ENCODE peak calls at places on chromosomes 13 and 19, in seven cellular contexts. Y is RWPE2, A is tibial artery, N is fibroblast of lung, W is neural progenitor cell, G is bronchial epithelial cell, E is psoas muscle. K is an unnamed sample.
A peak's percentile ranks its signal among the peaks of the same experiment; 100 is the strongest.

GRCh38 chr13:114112231-114112825 is 20.1 kb downstream of the RASA3 start:
- DNase-seq in A (peak; percentile 54), E (peak; percentile 46), G (no peak), Y (peak; percentile 35), N (peak; percentile 27), W (peak; percentile 80), K (no peak)

GRCh38 chr19:35447870-35448492 is at the start of gene FFAR2:
- DNase-seq in G (no peak), Y (no peak), W (no peak), N (no peak), A (no peak), E (no peak), K (no peak)

GRCh38 chr13:99380921-99381645 is 73.9 kb upstream of the GPR183 start:
- DNase-seq in Y (no peak), N (no peak), W (no peak), E (no peak), A (no peak), G (no peak), K (peak; percentile 72)

GRCh38 chr13:47904891-47905290 is 96.2 kb downstream of the SUCLA2 start:
- DNase-seq in N (no peak), E (no peak), W (no peak), Y (no peak), A (no peak), G (no peak), K (no peak)

GRCh38 chr13:76610819-76611415 is 275.3 kb downstream of the KCTD12 start:
- DNase-seq in E (no peak), N (peak; percentile 10), W (no peak), Y (no peak), A (no peak), G (no peak), K (no peak)

GRCh38 chr19:44131955-44132354 is 9.4 kb upstream of the ZNF234 start:
- DNase-seq in W (no peak), E (no peak), A (no peak), G (no peak), Y (no peak), N (no peak), K (no peak)

GRCh38 chr13:67136157-67136556 is 94.0 kb downstream of the PCDH9 start:
- DNase-seq in W (no peak), G (no peak), E (no peak), Y (no peak), N (no peak), A (no peak), K (no peak)

GRCh38 chr19:40089462-40089861 is 1.3 kb downstream of the ZNF780A start:
- DNase-seq in E (no peak), G (no peak), A (no peak), W (no peak), Y (no peak), N (peak; percentile 42), K (no peak)

GRCh38 chr13:56378566-56378965 is 762.2 kb upstream of the PRR20A start:
- DNase-seq in N (no peak), Y (no peak), W (no peak), A (no peak), G (peak; percentile 28), E (no peak), K (no peak)

GRCh38 chr19:45403781-45404556 is 900 bp downstream of the PPP1R13L start:
- DNase-seq in G (peak; percentile 67), E (no peak), N (no peak), A (no peak), W (peak; percentile 77), Y (no peak), K (no peak)

GRCh38 chr13:42990147-42990990 is 1.7 kb downstream of the EPSTI1 start:
- DNase-seq in G (no peak), E (no peak), Y (no peak), A (no peak), W (no peak), N (peak; percentile 57), K (no peak)

GRCh38 chr19:17576758-17577532 is 21.5 kb downstream of the COLGALT1 start:
- DNase-seq in A (no peak), G (peak; percentile 22), E (peak; percentile 80), Y (peak; percentile 85), N (peak; percentile 39), W (peak; percentile 98), K (no peak)

GRCh38 chr13:37944476-37945442 is 75.2 kb upstream of the TRPC4 start:
- DNase-seq in A (no peak), N (peak; percentile 22), E (no peak), G (no peak), Y (no peak), W (peak; percentile 4), K (no peak)

GRCh38 chr13:49877629-49878218 is 58.4 kb downstream of the SPRYD7 start:
- DNase-seq in A (no peak), G (no peak), N (peak; percentile 15), W (peak; percentile 41), Y (no peak), E (no peak), K (no peak)

GRCh38 chr13:80603351-80603750 is 262.4 kb upstream of the SPRY2 start:
- DNase-seq in G (no peak), N (no peak), Y (no peak), W (no peak), E (no peak), A (no peak), K (no peak)

GRCh38 chr19:7894612-7895309 is 6.5 kb downstream of the LRRC8E start:
- DNase-seq in G (peak; percentile 40), Y (no peak), A (no peak), E (no peak), W (no peak), N (no peak), K (no peak)

GRCh38 chr13:107301724-107302374 is 733.9 kb upstream of the ARGLU1 start:
- DNase-seq in E (no peak), A (no peak), W (peak; percentile 50), G (no peak), Y (no peak), N (peak; percentile 26), K (no peak)

DNA sequence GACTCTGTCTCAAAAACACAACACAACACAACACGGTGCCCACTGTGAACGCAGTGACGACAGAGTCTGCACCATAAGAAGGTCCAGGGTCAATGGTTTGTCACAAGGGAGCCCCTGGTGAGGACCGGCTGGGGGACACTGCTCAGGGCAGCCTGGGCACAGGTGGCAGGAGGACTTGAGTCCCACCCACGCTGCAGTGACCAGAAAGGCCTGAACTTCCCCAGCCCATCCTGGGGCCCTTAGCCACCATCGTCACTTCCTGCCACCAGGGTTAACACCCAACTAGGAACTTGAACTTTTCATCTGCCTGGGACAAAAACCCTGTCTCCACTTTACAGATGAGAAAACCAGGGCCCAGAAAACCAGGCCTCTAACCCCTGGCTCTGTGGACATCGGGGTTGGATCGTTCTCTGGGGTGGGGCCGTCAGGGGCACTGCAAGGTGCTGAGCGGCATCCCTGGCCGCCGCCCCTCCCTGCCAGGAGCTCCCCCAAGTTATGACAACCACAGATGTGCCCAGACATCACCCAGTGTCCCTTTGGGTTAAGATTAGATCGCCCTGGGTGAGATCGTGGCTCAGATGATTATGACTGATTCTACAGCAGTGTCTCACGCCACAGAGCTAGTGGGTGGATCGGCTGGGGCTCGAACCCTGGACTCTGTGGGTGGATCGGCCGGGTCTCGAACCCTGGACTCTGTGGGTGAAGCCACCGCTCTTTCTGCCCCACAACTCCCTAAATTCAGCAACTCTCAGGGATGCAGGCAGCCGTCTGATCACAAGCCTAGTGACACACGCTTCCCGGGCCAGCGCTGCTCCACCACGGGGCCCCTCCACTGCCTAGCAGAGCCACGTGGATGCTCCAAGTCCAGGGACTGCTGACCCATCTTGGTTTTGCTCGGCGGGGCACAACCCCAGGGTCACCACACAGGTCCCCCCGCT is 14.0 kb downstream of the MOB3A start:
- DNase-seq in N (no peak), E (peak; percentile 62), A (no peak), G (no peak), W (no peak), Y (no peak), K (no peak)
- H3K4me3 ChIP-seq in N (no peak overlapping the region), E (no peak overlapping the region), A (no peak overlapping the region), G (no peak overlapping the region), W (no peak overlapping the region), Y (no peak overlapping the region), K (peak overlapping the region; percentile 61)

GRCh38 chr13:101474419-101474957 is 22.0 kb downstream of the ITGBL1 start:
- DNase-seq in G (no peak), Y (no peak), W (peak; percentile 80), E (no peak), A (peak; percentile 75), N (peak; percentile 91), K (no peak)
- TF ChIP-seq CTCF in G (peak; percentile 20), Y (peak; percentile 67), W (peak; percentile 79), E (no peak), A (peak; percentile 43), N (peak; percentile 75), K (peak; percentile 15)

DNA sequence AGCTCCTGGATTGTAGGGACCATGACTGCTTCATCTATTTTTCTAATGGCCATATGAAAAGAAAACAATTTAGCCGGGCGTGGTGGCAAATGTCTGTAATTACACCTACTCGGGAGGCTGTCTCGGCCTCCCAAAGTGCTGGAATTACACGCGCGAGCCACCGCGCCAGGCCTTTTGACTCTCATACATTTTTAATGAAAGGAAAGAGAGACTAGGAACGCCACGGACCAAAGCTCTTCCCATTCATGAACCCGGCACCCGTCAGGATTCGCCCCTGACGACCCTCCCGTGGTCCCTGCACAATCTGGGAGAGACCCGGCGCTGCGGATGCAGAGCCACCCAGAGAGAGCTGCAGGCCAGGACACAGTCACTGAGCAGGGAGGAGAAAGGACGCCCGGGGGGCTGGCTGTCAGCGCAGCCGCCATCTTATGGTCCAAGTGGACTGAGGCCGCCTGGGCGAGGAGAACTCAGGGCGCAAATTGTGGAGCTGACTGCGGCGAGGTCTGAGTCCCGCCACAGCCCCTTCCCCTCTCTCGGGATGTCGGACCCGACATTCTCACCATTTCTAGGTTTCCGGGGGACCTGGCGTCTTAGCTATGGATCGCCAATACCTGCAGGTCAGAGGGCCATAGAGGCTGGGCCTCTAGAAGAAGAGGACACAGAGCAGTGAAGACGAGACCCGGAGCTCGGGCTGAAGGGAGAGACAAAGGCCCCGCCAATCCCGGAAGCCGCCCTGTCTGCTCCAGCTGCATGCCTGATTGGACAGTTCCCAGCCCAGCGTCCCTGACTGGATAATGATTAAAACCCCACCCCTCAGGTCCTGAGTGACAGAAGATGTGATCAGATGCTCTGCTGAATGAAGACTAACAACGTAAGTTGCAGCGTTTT is at the start of gene ZNF681:
- DNase-seq in G (peak; percentile 79), N (peak; percentile 90), E (peak; percentile 90), A (peak; percentile 91), W (peak; percentile 93), Y (peak; percentile 87), K (peak; percentile 85)
- H3K4me3 ChIP-seq in G (peak within 1 kb of the TSS; percentile 72), N (peak within 1 kb of the TSS; percentile 76), E (peak within 1 kb of the TSS; percentile 70), A (peak within 1 kb of the TSS; percentile 73), W (peak within 1 kb of the TSS; percentile 73), Y (peak within 1 kb of the TSS; percentile 45), K (peak within 1 kb of the TSS; percentile 78)

GRCh38 chr13:26995159-26995558 is 176.5 kb downstream of the USP12 start:
- DNase-seq in G (no peak), W (no peak), A (no peak), N (no peak), Y (no peak), E (no peak), K (no peak)
- TF ChIP-seq CTCF in G (no peak), W (no peak), A (no peak), N (no peak), Y (no peak), E (no peak), K (no peak)

K was measured in GM12864.